ENCODE peak calls at places on chromosomes 1 and 21, in eight cellular contexts. One of them, this sample, is unnamed.

GRCh38 chr1:91533625-91534024 is 33.0 kb downstream of the CDC7 start:
- DNase-seq in left lung: no peak
- DNase-seq in HepG2: no peak
- DNase-seq in tibial nerve: no peak
- DNase-seq in heart left ventricle: no peak
- DNase-seq in lung: no peak
- DNase-seq in uterus: no peak
- DNase-seq in GM06990: no peak
- DNase-seq in this sample: no peak

GRCh38 chr1:24483441-24483840 is 19.2 kb upstream of the RCAN3 start:
- DNase-seq in left lung: no peak
- DNase-seq in HepG2: no peak
- DNase-seq in tibial nerve: no peak
- DNase-seq in heart left ventricle: no peak
- DNase-seq in lung: no peak
- DNase-seq in uterus: no peak
- DNase-seq in GM06990: no peak
- DNase-seq in this sample: no peak

GRCh38 chr1:71031426-71031825 is 16.2 kb downstream of the PTGER3 start:
- DNase-seq in left lung: no peak
- DNase-seq in HepG2: no peak
- DNase-seq in tibial nerve: no peak
- DNase-seq in heart left ventricle: no peak
- DNase-seq in lung: no peak
- DNase-seq in uterus: peak
- DNase-seq in GM06990: no peak
- DNase-seq in this sample: no peak

GRCh38 chr1:162059721-162060120 is 9.8 kb upstream of the NOS1AP start:
- DNase-seq in left lung: no peak
- DNase-seq in HepG2: no peak
- DNase-seq in tibial nerve: no peak
- DNase-seq in heart left ventricle: no peak
- DNase-seq in lung: no peak
- DNase-seq in uterus: no peak
- DNase-seq in GM06990: no peak
- DNase-seq in this sample: no peak

GRCh38 chr1:230891413-230891812 is 23.1 kb upstream of the C1orf198 start:
- DNase-seq in left lung: no peak
- DNase-seq in HepG2: no peak
- DNase-seq in tibial nerve: no peak
- DNase-seq in heart left ventricle: no peak
- DNase-seq in lung: no peak
- DNase-seq in uterus: no peak
- DNase-seq in GM06990: no peak
- DNase-seq in this sample: no peak

GRCh38 chr1:19156676-19157075 is 53.4 kb downstream of the UBR4 start:
- DNase-seq in left lung: peak
- DNase-seq in HepG2: no peak
- DNase-seq in tibial nerve: peak
- DNase-seq in heart left ventricle: peak
- DNase-seq in lung: no peak
- DNase-seq in uterus: no peak
- DNase-seq in GM06990: no peak
- DNase-seq in this sample: peak

GRCh38 chr1:184759097-184759496 is 4.4 kb upstream of the EDEM3 start:
- DNase-seq in left lung: no peak
- DNase-seq in HepG2: peak
- DNase-seq in tibial nerve: no peak
- DNase-seq in heart left ventricle: no peak
- DNase-seq in lung: no peak
- DNase-seq in uterus: no peak
- DNase-seq in GM06990: no peak
- DNase-seq in this sample: no peak

GRCh38 chr1:116886532-116886931 is 23.2 kb upstream of the PTGFRN start:
- DNase-seq in left lung: no peak
- DNase-seq in HepG2: no peak
- DNase-seq in tibial nerve: no peak
- DNase-seq in heart left ventricle: no peak
- DNase-seq in lung: no peak
- DNase-seq in uterus: no peak
- DNase-seq in GM06990: no peak
- DNase-seq in this sample: no peak

GRCh38 chr1:183163311-183163710 is 22.8 kb upstream of the LAMC2 start:
- DNase-seq in left lung: no peak
- DNase-seq in HepG2: no peak
- DNase-seq in tibial nerve: no peak
- DNase-seq in heart left ventricle: no peak
- DNase-seq in lung: no peak
- DNase-seq in uterus: no peak
- DNase-seq in GM06990: no peak
- DNase-seq in this sample: no peak

GRCh38 chr1:89552481-89553194 is 28.0 kb downstream of the LRRC8B start:
- DNase-seq in left lung: no peak
- DNase-seq in HepG2: no peak
- DNase-seq in tibial nerve: no peak
- DNase-seq in heart left ventricle: no peak
- DNase-seq in lung: no peak
- DNase-seq in uterus: no peak
- DNase-seq in GM06990: peak
- DNase-seq in this sample: no peak

GRCh38 chr21:23217597-23217996 is 2219.4 kb downstream of the NCAM2 start:
- DNase-seq in left lung: no peak
- DNase-seq in HepG2: no peak
- DNase-seq in tibial nerve: no peak
- DNase-seq in heart left ventricle: no peak
- DNase-seq in lung: no peak
- DNase-seq in uterus: no peak
- DNase-seq in GM06990: no peak
- DNase-seq in this sample: no peak

GRCh38 chr1:109613396-109614147 is 5.8 kb downstream of the GNAT2 start:
- DNase-seq in left lung: no peak
- DNase-seq in HepG2: no peak
- DNase-seq in tibial nerve: no peak
- DNase-seq in heart left ventricle: no peak
- DNase-seq in lung: no peak
- DNase-seq in uterus: no peak
- DNase-seq in GM06990: no peak
- DNase-seq in this sample: no peak

GRCh38 chr1:40386311-40386778 is 12.8 kb downstream of the SMAP2 start:
- DNase-seq in left lung: no peak
- DNase-seq in HepG2: no peak
- DNase-seq in tibial nerve: no peak
- DNase-seq in heart left ventricle: no peak
- DNase-seq in lung: no peak
- DNase-seq in uterus: no peak
- DNase-seq in GM06990: no peak
- DNase-seq in this sample: no peak

GRCh38 chr1:40384413-40384762 is 10.9 kb downstream of the SMAP2 start:
- DNase-seq in left lung: no peak
- DNase-seq in HepG2: peak
- DNase-seq in tibial nerve: no peak
- DNase-seq in heart left ventricle: no peak
- DNase-seq in lung: no peak
- DNase-seq in uterus: no peak
- DNase-seq in GM06990: no peak
- DNase-seq in this sample: no peak

GRCh38 chr1:40384887-40385286 is 11.4 kb downstream of the SMAP2 start:
- DNase-seq in left lung: no peak
- DNase-seq in HepG2: no peak
- DNase-seq in tibial nerve: no peak
- DNase-seq in heart left ventricle: no peak
- DNase-seq in lung: no peak
- DNase-seq in uterus: no peak
- DNase-seq in GM06990: no peak
- DNase-seq in this sample: no peak

GRCh38 chr1:40386796-40387195 is 13.3 kb downstream of the SMAP2 start:
- DNase-seq in left lung: no peak
- DNase-seq in HepG2: no peak
- DNase-seq in tibial nerve: no peak
- DNase-seq in heart left ventricle: no peak
- DNase-seq in lung: no peak
- DNase-seq in uterus: no peak
- DNase-seq in GM06990: no peak
- DNase-seq in this sample: no peak

DNA sequence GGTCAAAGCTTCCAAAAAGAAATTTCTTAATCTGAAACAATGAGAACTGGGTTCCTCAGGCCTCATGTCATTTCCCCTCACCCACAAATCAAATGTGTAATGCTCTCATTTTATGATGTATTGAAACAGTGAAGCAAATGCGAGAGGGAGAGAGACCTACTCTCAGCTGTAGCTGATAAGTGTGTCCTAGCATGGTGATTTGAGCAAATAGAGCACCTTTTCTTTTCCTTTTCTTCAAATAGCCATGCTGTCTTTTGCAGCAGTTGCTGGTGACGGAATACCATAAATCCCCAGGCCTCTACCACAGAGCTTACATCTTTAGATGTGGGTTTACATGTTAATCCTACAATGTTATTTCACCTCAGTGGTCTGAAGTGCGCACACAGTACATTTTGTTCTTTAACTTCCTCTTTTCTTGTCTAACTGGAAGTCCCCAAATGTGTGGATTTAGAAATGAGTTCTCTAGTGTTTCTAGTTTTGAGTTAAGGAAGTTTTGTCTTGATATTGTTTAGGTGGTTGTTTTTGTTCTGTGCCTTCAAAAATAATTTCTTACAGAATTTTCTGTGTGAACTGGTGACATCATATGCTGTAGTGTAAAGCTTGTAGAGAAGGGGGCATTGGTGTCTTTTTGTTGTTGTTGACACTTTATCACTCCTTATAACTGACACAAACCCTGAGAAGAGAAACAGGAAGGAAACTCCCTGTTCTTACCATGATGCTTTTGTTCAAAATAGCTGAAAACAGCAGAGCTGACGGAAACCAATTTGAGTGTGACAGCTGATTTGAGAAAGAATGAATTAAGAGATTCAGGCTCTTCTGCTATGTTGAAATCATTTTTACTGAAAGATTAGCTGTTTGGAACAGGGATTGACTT is 12.1 kb downstream of the SMAP2 start:
- DNase-seq in left lung: no peak
- DNase-seq in HepG2: no peak
- DNase-seq in tibial nerve: no peak
- DNase-seq in heart left ventricle: no peak
- DNase-seq in lung: no peak
- DNase-seq in uterus: no peak
- DNase-seq in GM06990: peak
- DNase-seq in this sample: peak
- TF ChIP-seq CTCF in left lung: no peak
- TF ChIP-seq CTCF in HepG2: no peak
- TF ChIP-seq CTCF in tibial nerve: no peak
- TF ChIP-seq CTCF in heart left ventricle: no peak
- TF ChIP-seq CTCF in lung: no peak
- TF ChIP-seq CTCF in uterus: no peak
- TF ChIP-seq CTCF in GM06990: no peak
- TF ChIP-seq CTCF in this sample: no peak

DNA sequence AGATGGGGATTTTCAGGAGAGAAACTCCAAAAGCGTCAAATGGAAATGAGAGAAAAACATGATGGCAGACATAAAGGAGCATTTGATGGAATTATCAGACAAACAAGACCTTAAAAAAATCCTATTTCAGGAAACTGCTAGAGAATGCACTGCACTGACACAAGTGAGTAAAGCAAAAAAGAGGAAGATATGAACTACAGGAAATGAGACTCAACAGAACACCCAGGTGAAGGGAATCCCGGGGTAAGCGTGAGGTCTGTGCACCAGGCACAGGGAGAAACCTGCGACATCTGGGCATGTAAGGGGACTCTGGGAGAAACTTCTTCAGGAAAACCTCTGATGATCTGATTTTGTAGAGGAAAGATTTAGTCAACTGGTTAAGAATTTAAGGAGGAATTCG is 2.8 kb downstream of the TARBP1 start:
- DNase-seq in left lung: no peak
- DNase-seq in HepG2: no peak
- DNase-seq in tibial nerve: no peak
- DNase-seq in heart left ventricle: no peak
- DNase-seq in lung: no peak
- DNase-seq in uterus: no peak
- DNase-seq in GM06990: no peak
- DNase-seq in this sample: no peak
- H3K4me3 ChIP-seq in left lung: no peak
- H3K4me3 ChIP-seq in HepG2: no peak
- H3K4me3 ChIP-seq in tibial nerve: no peak
- H3K4me3 ChIP-seq in heart left ventricle: no peak
- H3K4me3 ChIP-seq in lung: no peak
- H3K4me3 ChIP-seq in uterus: no peak
- H3K4me3 ChIP-seq in GM06990: no peak
- H3K4me3 ChIP-seq in this sample: peak

GRCh38 chr1:213927897-213928296 is 59.9 kb upstream of the PROX1 start:
- DNase-seq in left lung: no peak
- DNase-seq in HepG2: no peak
- DNase-seq in tibial nerve: no peak
- DNase-seq in heart left ventricle: no peak
- DNase-seq in lung: no peak
- DNase-seq in uterus: no peak
- DNase-seq in GM06990: no peak
- DNase-seq in this sample: no peak

GRCh38 chr1:213934642-213935041 is 53.1 kb upstream of the PROX1 start:
- DNase-seq in left lung: peak
- DNase-seq in HepG2: no peak
- DNase-seq in tibial nerve: no peak
- DNase-seq in heart left ventricle: peak
- DNase-seq in lung: peak
- DNase-seq in uterus: no peak
- DNase-seq in GM06990: no peak
- DNase-seq in this sample: no peak

GRCh38 chr1:213936571-213936970 is 51.2 kb upstream of the PROX1 start:
- DNase-seq in left lung: no peak
- DNase-seq in HepG2: no peak
- DNase-seq in tibial nerve: no peak
- DNase-seq in heart left ventricle: no peak
- DNase-seq in lung: no peak
- DNase-seq in uterus: no peak
- DNase-seq in GM06990: no peak
- DNase-seq in this sample: no peak

DNA sequence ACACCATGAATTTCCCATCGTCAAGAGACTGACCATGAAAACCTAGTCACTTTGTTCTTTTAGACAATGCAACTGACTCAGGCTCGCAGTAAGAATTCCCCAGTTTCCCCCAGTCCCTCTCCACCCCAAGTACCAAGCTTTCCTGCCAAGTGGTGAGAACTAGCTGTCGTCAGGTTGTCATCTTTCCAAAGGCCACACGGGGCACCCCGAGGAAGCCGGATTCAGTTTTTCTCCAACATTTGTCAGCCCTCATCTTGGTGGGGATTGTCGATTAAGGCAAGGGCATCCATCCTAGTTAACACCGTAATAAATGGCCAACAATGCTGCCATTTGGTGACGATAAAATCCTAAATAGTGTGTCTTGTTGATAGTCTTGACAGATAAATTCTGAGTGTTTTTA is 56.0 kb upstream of the PROX1 start:
- DNase-seq in left lung: no peak
- DNase-seq in HepG2: no peak
- DNase-seq in tibial nerve: no peak
- DNase-seq in heart left ventricle: no peak
- DNase-seq in lung: no peak
- DNase-seq in uterus: no peak
- DNase-seq in GM06990: no peak
- DNase-seq in this sample: no peak
- TF ChIP-seq CTCF in left lung: no peak
- TF ChIP-seq CTCF in HepG2: no peak
- TF ChIP-seq CTCF in tibial nerve: no peak
- TF ChIP-seq CTCF in heart left ventricle: no peak
- TF ChIP-seq CTCF in lung: no peak
- TF ChIP-seq CTCF in uterus: no peak
- TF ChIP-seq CTCF in GM06990: no peak
- TF ChIP-seq CTCF in this sample: no peak

GRCh38 chr1:210743038-210743437 is 390.9 kb downstream of the KCNH1 start:
- DNase-seq in left lung: no peak
- DNase-seq in HepG2: no peak
- DNase-seq in tibial nerve: no peak
- DNase-seq in heart left ventricle: no peak
- DNase-seq in lung: no peak
- DNase-seq in uterus: no peak
- DNase-seq in GM06990: no peak
- DNase-seq in this sample: no peak
- H3K4me3 ChIP-seq in left lung: no peak
- H3K4me3 ChIP-seq in HepG2: no peak
- H3K4me3 ChIP-seq in tibial nerve: no peak
- H3K4me3 ChIP-seq in heart left ventricle: no peak
- H3K4me3 ChIP-seq in lung: no peak
- H3K4me3 ChIP-seq in uterus: no peak
- H3K4me3 ChIP-seq in GM06990: no peak
- H3K4me3 ChIP-seq in this sample: no peak

This sample was measured in HL-60.